ENCODE peak calls at places on chromosomes 12 and 14, in five cellular contexts. I, J, Q, L and S are unnamed samples.

GRCh38 chr12:96907681-96908163 is 665 bp downstream of the NEDD1 start:
- DNase-seq in I (peak; percentile 52), L (no peak), Q (peak; percentile 55), J (peak; percentile 37), S (peak; percentile 23)

GRCh38 chr14:79602023-79602422 is 609.3 kb downstream of the DIO2 start:
- DNase-seq in Q (no peak), I (no peak), L (no peak), J (no peak), S (no peak)

GRCh38 chr12:19572920-19573558 is 133.7 kb downstream of the AEBP2 start:
- DNase-seq in J (no peak), L (peak; percentile 34), I (peak; percentile 86), Q (peak; percentile 55), S (peak; percentile 48)

GRCh38 chr14:73403181-73403752 is 55.1 kb downstream of the NUMB start:
- DNase-seq in I (no peak), L (no peak), Q (no peak), J (no peak), S (no peak)

GRCh38 chr14:58565834-58566233 is 71.9 kb upstream of the DACT1 start:
- DNase-seq in I (no peak), Q (no peak), L (no peak), J (no peak), S (no peak)

GRCh38 chr12:2606186-2606910 is 188.4 kb upstream of the FKBP4 start:
- DNase-seq in I (no peak), J (no peak), L (no peak), Q (no peak), S (no peak)

GRCh38 chr12:57569858-57570257 is 20.0 kb downstream of the KIF5A start:
- DNase-seq in I (no peak), J (no peak), Q (no peak), L (no peak), S (no peak)

GRCh38 chr14:49688701-49689030 is 652 bp upstream of the POLE2 start:
- DNase-seq in L (no peak), I (no peak), Q (no peak), J (no peak), S (no peak)

GRCh38 chr12:49647280-49647679 is 23.9 kb downstream of the PRPF40B start:
- DNase-seq in Q (no peak), I (no peak), L (no peak), J (no peak), S (no peak)

GRCh38 chr14:38839743-38840375 is 263.2 kb downstream of the SEC23A start:
- DNase-seq in J (no peak), L (no peak), I (no peak), Q (peak; percentile 14), S (peak; percentile 7)

GRCh38 chr14:81430284-81430683 is 30.2 kb upstream of the STON2 start:
- DNase-seq in L (no peak), Q (no peak), I (no peak), J (no peak), S (no peak)

DNA sequence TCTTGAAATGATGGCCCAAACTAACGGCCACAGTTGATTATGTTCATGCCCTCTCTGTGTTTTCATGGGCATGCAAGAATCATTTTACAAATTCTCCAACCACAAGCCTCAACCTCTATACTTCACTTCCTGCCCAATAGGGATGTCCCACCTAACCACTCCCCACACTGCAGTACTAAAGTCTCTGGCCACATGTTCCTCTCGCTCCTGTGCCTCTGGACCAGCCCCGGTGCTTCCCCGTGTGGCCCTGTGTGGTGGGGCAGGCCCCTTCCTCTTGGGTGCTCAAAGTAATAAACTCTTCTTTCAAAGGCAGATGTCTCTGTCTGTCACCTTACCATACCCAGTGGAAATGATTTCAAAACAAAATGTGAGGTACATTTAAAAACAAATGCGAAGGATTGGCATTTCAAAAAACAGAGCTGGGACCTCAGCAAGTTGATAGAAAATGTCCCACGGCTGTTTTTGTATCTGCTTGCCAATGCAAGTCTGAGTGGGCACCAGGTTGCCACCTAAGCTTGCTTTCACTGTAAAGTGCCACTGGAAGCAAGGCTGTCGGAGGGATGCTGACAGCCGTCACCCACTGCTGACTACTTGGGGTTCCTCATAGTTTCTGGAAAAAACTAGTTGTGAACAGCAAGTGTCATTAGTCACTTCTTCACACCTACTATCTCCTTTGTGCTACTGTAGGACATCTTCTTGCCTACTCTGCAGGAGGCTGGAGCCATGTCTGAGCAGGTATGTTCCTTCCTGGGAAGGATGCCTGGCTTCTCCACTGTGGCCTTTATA is 8.2 kb upstream of the SERPINA11 start:
- DNase-seq in I (peak; percentile 24), J (no peak), L (no peak), Q (no peak), S (no peak)
- H3K9ac ChIP-seq in I (no peak overlapping the region), J (no peak overlapping the region), L (no peak overlapping the region), Q (no peak overlapping the region), S (no peak overlapping the region)

GRCh38 chr14:68548194-68549056 is 244.4 kb downstream of the ZFP36L1 start:
- DNase-seq in Q (peak; percentile 99), J (peak; percentile 51), L (no peak), I (no peak), S (peak; percentile 95)
- H2BK120ac ChIP-seq in Q (peak overlapping the region; percentile 98), J (peak overlapping the region; percentile 6), L (no peak overlapping the region), I (no peak overlapping the region), S (peak overlapping the region; percentile 82)

GRCh38 chr12:114064497-114064896 is 98.4 kb upstream of the RBM19 start:
- DNase-seq in I (no peak), Q (no peak), L (no peak), J (no peak), S (no peak)

GRCh38 chr12:114069507-114069906 is 103.4 kb upstream of the RBM19 start:
- DNase-seq in L (no peak), I (no peak), Q (no peak), J (no peak), S (no peak)
- H2BK12ac ChIP-seq in L (no peak overlapping the region), I (no peak overlapping the region), Q (no peak overlapping the region), J (no peak overlapping the region), S (no peak overlapping the region)

DNA sequence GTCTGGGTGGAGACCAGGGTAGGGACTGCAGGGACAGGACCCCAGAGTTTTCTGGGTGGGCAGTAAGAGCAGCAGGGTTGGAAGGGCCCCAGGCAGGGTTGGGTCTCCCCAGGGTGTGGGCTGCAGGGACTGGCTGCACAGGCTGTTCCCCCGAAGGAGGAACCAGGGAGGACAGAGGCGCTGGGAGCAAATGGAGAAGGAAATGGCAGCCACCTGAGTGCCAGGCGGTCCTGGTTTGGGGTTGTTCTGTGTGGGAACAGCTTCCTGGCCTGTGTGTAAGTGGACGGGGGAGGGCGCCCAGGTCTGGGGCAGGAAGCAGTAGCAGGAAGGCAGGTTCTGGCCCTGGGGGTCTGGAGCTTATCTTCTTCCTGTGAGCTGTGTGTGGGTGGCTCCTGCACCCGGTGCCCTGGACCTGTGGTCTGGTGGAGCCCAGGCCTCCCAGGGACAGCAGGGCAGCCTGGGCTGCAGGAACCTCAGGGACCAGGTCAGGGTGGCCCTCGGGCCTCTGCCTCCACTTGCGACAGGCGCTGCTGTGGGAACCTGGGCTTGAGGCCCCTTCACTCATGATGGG is 372.8 kb downstream of the TMEM121 start:
- DNase-seq in J (no peak), Q (no peak), L (no peak), I (no peak), S (no peak)
- H3K9ac ChIP-seq in J (no peak overlapping the region), Q (no peak overlapping the region), L (no peak overlapping the region), I (no peak overlapping the region), S (no peak overlapping the region)

DNA sequence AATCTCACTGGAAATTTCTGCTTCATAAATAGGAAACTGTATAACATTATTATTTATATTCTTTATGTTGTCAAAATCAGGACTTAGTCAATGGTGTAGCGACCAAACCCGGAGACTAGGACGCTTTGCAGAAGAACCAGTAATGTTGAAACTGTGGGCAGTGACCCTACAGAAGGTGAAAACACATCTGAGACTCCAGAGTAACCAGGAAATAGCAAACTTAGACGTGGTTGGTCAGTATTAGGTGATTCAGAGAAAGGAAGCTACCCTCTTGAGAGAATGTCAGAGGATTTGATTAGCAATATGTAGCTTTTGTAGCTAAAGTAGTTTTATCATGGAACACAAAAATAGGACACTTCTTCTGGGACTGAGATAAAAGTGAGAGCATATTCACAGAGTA is 381.9 kb downstream of the SLC16A7 start:
- DNase-seq in L (no peak), Q (no peak), I (no peak), J (no peak), S (no peak)
- H2BK120ac ChIP-seq in L (no peak overlapping the region), Q (no peak overlapping the region), I (no peak overlapping the region), J (no peak overlapping the region), S (no peak overlapping the region)

GRCh38 chr12:124527861-124528561 is 39.4 kb downstream of the NCOR2 start:
- DNase-seq in Q (peak; percentile 45), J (no peak), I (no peak), L (no peak), S (no peak)

GRCh38 chr12:124524231-124524925 is 43.0 kb downstream of the NCOR2 start:
- DNase-seq in Q (peak; percentile 94), J (no peak), L (no peak), I (no peak), S (peak; percentile 73)

GRCh38 chr12:124523071-124523470 is 44.3 kb downstream of the NCOR2 start:
- DNase-seq in L (no peak), I (no peak), Q (no peak), J (no peak), S (no peak)

GRCh38 chr12:124525455-124525854 is 42.0 kb downstream of the NCOR2 start:
- DNase-seq in Q (no peak), J (no peak), I (no peak), L (no peak), S (no peak)

GRCh38 chr12:124525927-124526692 is 41.3 kb downstream of the NCOR2 start:
- DNase-seq in L (no peak), I (no peak), J (no peak), Q (no peak), S (no peak)
- H2BK12ac ChIP-seq in L (no peak overlapping the region), I (no peak overlapping the region), J (peak overlapping the region; percentile 86), Q (no peak overlapping the region), S (no peak overlapping the region)

GRCh38 chr12:54046809-54047159 is 6.9 kb upstream of the HOXC4 start:
- DNase-seq in J (no peak), L (no peak), I (no peak), Q (no peak), S (no peak)
- H3K9ac ChIP-seq in J (no peak overlapping the region), L (no peak overlapping the region), I (no peak overlapping the region), Q (no peak overlapping the region), S (no peak overlapping the region)

GRCh38 chr12:43289412-43289811 is 262.6 kb downstream of the ADAMTS20 start:
- DNase-seq in Q (no peak), J (no peak), I (no peak), L (no peak), S (no peak)
- H2BK120ac ChIP-seq in Q (no peak overlapping the region), J (no peak overlapping the region), I (no peak overlapping the region), L (no peak overlapping the region), S (no peak overlapping the region)

DNA sequence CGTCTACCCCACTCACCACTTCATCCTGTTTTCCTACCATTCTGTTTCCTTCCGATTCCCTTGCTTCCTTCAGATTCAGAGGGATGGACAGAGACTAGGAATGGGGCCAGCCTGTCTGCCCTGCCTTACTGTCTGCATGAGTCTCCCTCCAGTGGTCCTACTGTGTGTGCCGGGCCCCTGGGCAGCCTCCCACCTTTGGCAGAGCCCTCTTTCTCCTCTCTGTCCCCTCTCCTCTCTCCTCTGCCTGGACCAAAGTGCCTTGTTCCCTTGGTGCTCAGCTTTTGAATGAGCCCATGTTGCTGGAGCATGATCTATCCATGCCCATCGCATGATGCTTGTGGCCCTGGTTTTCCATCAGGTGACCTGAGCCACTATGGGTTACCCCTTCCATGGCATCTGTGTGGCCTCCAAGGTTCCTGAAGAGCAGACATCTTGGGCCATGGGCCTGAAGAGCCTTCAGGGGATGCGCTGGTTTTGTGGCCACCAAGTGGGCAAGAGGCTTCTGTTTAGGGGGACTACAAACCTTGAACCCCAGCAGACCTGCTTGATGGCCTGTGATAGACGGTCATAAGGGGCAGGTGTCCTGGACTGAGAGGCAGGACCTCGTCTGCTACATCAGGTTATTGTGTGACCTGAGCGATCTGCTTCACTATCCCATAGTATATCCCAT is 54.2 kb upstream of the BCL11B start:
- DNase-seq in I (no peak), Q (no peak), L (no peak), J (no peak), S (no peak)
- H2BK12ac ChIP-seq in I (no peak overlapping the region), Q (no peak overlapping the region), L (no peak overlapping the region), J (no peak overlapping the region), S (no peak overlapping the region)